ENCODE peak calls at places on chromosomes 12 and 14, in five cellular contexts. D is lower leg skin, X is WERI-Rb-1, T is left lung, K is brain microvascular endothelial cell. V is an unnamed sample.

GRCh38 chr12:123231931-123232330 is 1.0 kb downstream of the MPHOSPH9 start:
- DNase-seq in D (no peak), X (no peak), T (no peak), K (no peak), V (no peak)

GRCh38 chr12:102095677-102096263 is 24.1 kb downstream of the NUP37 start:
- DNase-seq in D (no peak), X (no peak), T (no peak), K (peak; percentile 41), V (no peak)

GRCh38 chr14:96178674-96179321 is 25.8 kb upstream of the BDKRB2 start:
- DNase-seq in D (no peak), X (peak; percentile 42), T (no peak), K (no peak), V (no peak)

GRCh38 chr14:59346796-59347510 is 118.2 kb downstream of the GPR135 start:
- DNase-seq in D (no peak), X (no peak), T (no peak), K (no peak), V (no peak)

GRCh38 chr14:22794533-22794932 is 20.7 kb downstream of the SLC7A7 start:
- DNase-seq in D (no peak), X (no peak), T (no peak), K (no peak), V (no peak)

GRCh38 chr12:111312016-111312415 is 56.9 kb downstream of the PHETA1 start:
- DNase-seq in D (no peak), X (no peak), T (peak; percentile 66), K (no peak), V (no peak)

GRCh38 chr12:68373836-68374314 is 41.7 kb upstream of the MDM1 start:
- DNase-seq in D (no peak), X (no peak), T (no peak), K (no peak), V (no peak)

GRCh38 chr12:57171668-57172067 is 24.2 kb upstream of the LRP1-AS start:
- DNase-seq in D (no peak), X (no peak), T (no peak), K (no peak), V (no peak)

GRCh38 chr14:66395300-66395699 is 90.9 kb upstream of the CCDC196 start:
- DNase-seq in D (no peak), X (no peak), T (no peak), K (no peak), V (no peak)

GRCh38 chr14:76375484-76375883 is 453 bp upstream of the ESRRB start:
- DNase-seq in D (no peak), X (no peak), T (no peak), K (no peak), V (no peak)

GRCh38 chr12:77888611-77889010 is 57.9 kb downstream of the NAV3 start:
- DNase-seq in D (no peak), X (no peak), T (no peak), K (peak; percentile 80), V (no peak)

GRCh38 chr14:74985028-74985310 is 17.8 kb upstream of the EIF2B2 start:
- DNase-seq in D (no peak), X (no peak), T (no peak), K (no peak), V (no peak)

GRCh38 chr14:99215277-99215676 is 56.7 kb downstream of the BCL11B start:
- DNase-seq in D (no peak), X (no peak), T (peak; percentile 6), K (peak; percentile 38), V (no peak)

GRCh38 chr14:84468153-84468552 is 1061.8 kb upstream of the FLRT2 start:
- DNase-seq in D (no peak), X (no peak), T (no peak), K (no peak), V (no peak)

GRCh38 chr14:62117010-62117717 is 354.9 kb downstream of the SNAPC1 start:
- DNase-seq in D (peak; percentile 86), X (peak; percentile 82), T (peak; percentile 84), K (peak; percentile 87), V (peak; percentile 84)

DNA sequence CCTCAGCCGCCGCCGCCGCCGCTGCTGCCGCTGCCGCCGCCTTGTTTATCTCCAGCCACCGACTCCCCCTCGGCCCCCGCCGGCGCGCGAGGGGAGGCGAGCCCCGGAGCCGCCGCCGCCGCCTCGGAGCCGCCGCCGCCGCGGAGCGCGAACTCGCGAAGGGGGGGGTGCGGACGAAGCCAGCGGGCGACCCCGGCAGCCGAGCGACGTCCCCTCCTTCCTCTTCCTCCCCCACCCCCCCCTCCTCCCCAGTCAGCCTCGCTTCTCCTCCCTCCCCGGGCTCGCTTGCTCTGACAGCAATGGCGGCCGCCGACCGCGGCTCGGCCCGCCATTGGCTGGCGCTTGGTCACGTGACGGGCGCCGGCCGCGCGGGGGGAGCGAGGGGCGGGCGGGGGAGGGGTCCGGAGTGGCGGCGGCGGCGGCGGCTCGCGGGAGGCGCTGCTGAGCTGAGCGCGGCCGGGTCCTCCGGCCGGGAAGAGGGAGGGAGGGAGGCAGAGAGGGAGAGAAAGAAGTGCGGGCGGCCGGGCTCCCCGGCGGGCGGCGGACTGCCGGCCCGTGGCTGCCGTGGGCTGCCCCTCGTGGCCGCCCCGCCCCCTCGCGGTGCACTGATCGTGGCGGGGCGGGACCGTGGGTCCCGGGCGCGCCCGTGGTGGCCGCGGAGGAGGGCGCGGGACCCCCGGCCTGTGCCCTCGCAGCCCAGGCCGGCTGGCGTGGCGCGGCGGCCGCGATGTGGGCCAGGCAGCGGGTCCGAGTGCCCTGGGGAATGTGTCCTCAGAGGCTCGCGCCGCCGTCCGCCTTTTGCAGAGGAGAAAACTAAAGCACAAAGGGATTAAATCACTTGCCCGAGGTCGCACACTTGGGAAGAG is at the start of gene MED13L:
- DNase-seq in D (peak; percentile 97), X (peak; percentile 85), T (peak; percentile 97), K (peak; percentile 72), V (peak; percentile 95)
- TF ChIP-seq CTCF in D (no peak), X (peak; percentile 18), T (peak; percentile 32), K (peak; percentile 33), V (peak; percentile 56)

GRCh38 chr14:69002069-69002468 is 23.0 kb upstream of the ACTN1 start:
- DNase-seq in D (no peak), X (peak; percentile 31), T (no peak), K (no peak), V (no peak)
- TF ChIP-seq CTCF in D (no peak), X (peak; percentile 62), T (no peak), K (peak; percentile 41), V (no peak)

GRCh38 chr12:109758406-109759075 is 44.9 kb downstream of the FAM222A start:
- DNase-seq in D (peak; percentile 59), X (peak; percentile 6), T (peak; percentile 46), K (no peak), V (peak; percentile 60)
- TF ChIP-seq CTCF in D (no peak), X (no peak), T (no peak), K (no peak), V (no peak)

GRCh38 chr14:36020120-36021029 is 156.1 kb downstream of the PTCSC3 start:
- DNase-seq in D (no peak), X (no peak), T (no peak), K (no peak), V (no peak)
- TF ChIP-seq CTCF in D (no peak), X (no peak), T (no peak), K (no peak), V (no peak)

DNA sequence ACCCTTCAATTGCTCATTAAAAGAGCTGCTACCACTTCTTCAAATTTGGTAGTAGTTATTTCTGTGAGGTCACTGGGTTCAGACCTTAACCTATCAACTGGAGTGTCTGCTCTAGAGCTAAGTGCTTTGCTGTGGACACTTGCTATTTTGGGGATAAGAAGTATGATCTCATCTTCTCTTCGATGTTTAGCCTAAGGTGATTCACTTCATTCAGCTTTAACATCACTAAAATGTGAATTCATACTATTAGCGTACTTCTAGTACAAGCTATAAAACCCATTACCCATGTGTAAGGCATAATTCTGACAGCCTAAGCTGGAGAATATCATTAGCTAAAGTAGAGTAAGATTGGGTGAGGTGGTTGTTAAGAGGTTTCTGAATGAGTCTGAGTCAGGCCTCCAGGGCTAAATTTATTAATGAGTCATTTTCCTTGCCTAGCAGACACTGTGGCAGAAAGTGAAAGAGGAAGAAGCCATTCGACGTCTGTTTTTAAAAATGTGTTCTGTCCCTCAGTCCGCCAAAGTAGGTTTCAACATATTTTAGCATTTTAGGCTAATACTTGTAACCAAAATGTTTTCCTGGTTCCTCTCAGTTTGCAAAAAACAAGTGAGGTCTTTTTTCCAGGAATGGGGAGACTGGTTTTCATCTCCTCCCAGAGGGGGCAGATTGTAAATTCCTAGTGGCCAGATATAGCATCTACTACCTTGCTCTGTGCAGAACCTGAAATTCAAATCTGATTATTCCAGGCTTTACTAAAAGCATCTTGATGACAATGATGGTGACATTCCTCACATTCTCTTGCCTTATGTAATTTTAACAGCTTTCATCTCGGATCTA is 103.6 kb downstream of the SSPN start:
- DNase-seq in D (no peak), X (no peak), T (no peak), K (peak; percentile 73), V (no peak)
- TF ChIP-seq CTCF in D (no peak), X (no peak), T (no peak), K (peak; percentile 58), V (no peak)

GRCh38 chr12:122026706-122027328 is 5.1 kb downstream of the BCL7A start:
- DNase-seq in D (no peak), X (no peak), T (no peak), K (no peak), V (no peak)
- TF ChIP-seq CTCF in D (no peak), X (no peak), T (no peak), K (no peak), V (no peak)